ENCODE peak calls at places on chromosomes 5 and 9, in six cellular contexts. L, H, R, G, X and B are unnamed samples.

GRCh38 chr9:77438653-77439052 is 209.5 kb downstream of the GNA14 start:
- DNase-seq in L (no peak), H (no peak), R (no peak), G (no peak), X (no peak), B (no peak)

GRCh38 chr5:107090471-107090870 is 580.3 kb downstream of the EFNA5 start:
- DNase-seq in L (no peak), H (no peak), R (no peak), G (no peak), X (no peak), B (no peak)

GRCh38 chr9:98215266-98215665 is 22.8 kb upstream of the CORO2A start:
- DNase-seq in L (no peak), H (no peak), R (no peak), G (no peak), X (no peak), B (no peak)

GRCh38 chr5:5291357-5291756 is 131.1 kb upstream of the ICE1 start:
- DNase-seq in L (no peak), H (no peak), R (no peak), G (no peak), X (no peak), B (peak; percentile 76)

GRCh38 chr5:154648706-154649105 is 106.5 kb upstream of the LARP1 start:
- DNase-seq in L (no peak), H (no peak), R (peak; percentile 66), G (no peak), X (no peak), B (peak; percentile 50)

GRCh38 chr5:165525268-165525667 is 2019.8 kb downstream of the MAT2B start:
- DNase-seq in L (no peak), H (no peak), R (no peak), G (no peak), X (no peak), B (no peak)

GRCh38 chr9:2060425-2060824 is 45.3 kb downstream of the SMARCA2 start:
- DNase-seq in L (no peak), H (peak; percentile 22), R (no peak), G (no peak), X (peak; percentile 44), B (no peak)

GRCh38 chr5:113022661-113023060 is 46.1 kb downstream of the DCP2 start:
- DNase-seq in L (no peak), H (no peak), R (no peak), G (no peak), X (no peak), B (no peak)

GRCh38 chr9:105658351-105658750 is 3.9 kb upstream of the TAL2 start:
- DNase-seq in L (no peak), H (no peak), R (no peak), G (no peak), X (no peak), B (no peak)

GRCh38 chr5:79990205-79990597 is 861 bp downstream of the MTX3 start:
- DNase-seq in L (no peak), H (no peak), R (no peak), G (no peak), X (no peak), B (no peak)

GRCh38 chr5:98911221-98912040 is 17.4 kb downstream of the CHD1 start:
- DNase-seq in L (no peak), H (no peak), R (no peak), G (no peak), X (no peak), B (no peak)

GRCh38 chr9:34317436-34317835 is 11.6 kb downstream of the KIF24 start:
- DNase-seq in L (no peak), H (no peak), R (no peak), G (no peak), X (no peak), B (no peak)

GRCh38 chr5:141411575-141411974 is 1.2 kb upstream of the PCDHGA10 start:
- DNase-seq in L (no peak), H (no peak), R (no peak), G (no peak), X (no peak), B (no peak)

DNA sequence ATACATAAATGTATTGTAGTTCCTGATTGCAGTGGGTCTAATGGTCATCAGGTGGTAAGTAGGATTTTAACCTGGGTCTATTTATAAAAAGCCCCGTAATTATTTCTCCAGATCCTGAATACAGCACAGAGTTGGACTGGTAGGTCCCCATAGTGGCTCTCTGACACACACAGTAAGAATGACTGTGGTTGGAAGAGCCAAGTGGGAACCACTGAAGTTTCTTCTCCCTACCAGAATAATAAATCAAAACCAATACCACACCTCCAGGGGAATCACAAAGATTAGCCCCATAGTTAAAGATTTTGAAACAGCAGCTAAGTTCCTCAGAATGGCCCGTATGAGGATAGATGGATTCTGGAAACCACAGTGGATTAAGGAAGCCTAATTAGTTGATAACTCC is 68.4 kb upstream of the ZFR start:
- DNase-seq in L (no peak), H (no peak), R (no peak), G (no peak), X (no peak), B (no peak)
- TF ChIP-seq POLR2A in L (no peak), H (no peak), R (no peak), G (no peak), X (no peak), B (no peak)

GRCh38 chr5:142852799-142853198 is 82.6 kb downstream of the ARHGAP26 start:
- DNase-seq in L (no peak), H (no peak), R (no peak), G (no peak), X (no peak), B (no peak)
- TF ChIP-seq CTCF in L (no peak), H (no peak), R (no peak), G (no peak), X (no peak), B (no peak)

GRCh38 chr5:14599717-14600116 is 18.1 kb downstream of the OTULINL start:
- DNase-seq in L (no peak), H (no peak), R (no peak), G (no peak), X (no peak), B (no peak)
- H3K4me3 ChIP-seq in L (no peak overlapping the region), H (no peak overlapping the region), R (no peak overlapping the region), G (no peak overlapping the region), X (no peak overlapping the region), B (no peak overlapping the region)

GRCh38 chr5:150444770-150445169 is 4.8 kb downstream of the RPS14 start:
- DNase-seq in L (no peak), H (no peak), R (no peak), G (no peak), X (no peak), B (no peak)
- TF ChIP-seq POLR2A in L (no peak), H (no peak), R (no peak), G (no peak), X (no peak), B (no peak)

GRCh38 chr9:75601280-75601679 is 289.2 kb upstream of the PCSK5 start:
- DNase-seq in L (no peak), H (no peak), R (no peak), G (no peak), X (no peak), B (no peak)
- TF ChIP-seq CTCF in L (no peak), H (no peak), R (no peak), G (no peak), X (peak; percentile 14), B (no peak)

DNA sequence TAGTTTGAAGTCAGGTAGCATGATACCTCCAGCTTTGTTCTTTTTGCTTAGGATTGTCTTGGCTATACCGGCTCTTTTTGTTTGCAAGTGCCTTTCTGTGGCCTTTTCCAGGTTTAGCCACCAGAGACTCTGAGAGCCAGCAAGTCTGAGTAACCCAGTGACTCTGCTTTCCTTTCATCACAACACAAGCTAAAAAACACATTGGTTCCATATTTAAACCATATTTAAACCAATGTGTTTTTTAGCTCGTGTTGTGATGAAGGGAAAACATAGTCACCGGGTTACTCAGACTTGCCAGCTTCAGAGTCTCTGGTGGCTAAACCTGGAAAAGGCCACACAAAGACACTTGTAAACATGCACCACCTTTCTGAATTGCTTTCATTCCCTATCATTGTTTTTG is 493.3 kb downstream of the NTRK2 start:
- DNase-seq in L (no peak), H (no peak), R (no peak), G (no peak), X (no peak), B (no peak)
- H3K4me3 ChIP-seq in L (no peak overlapping the region), H (no peak overlapping the region), R (no peak overlapping the region), G (no peak overlapping the region), X (no peak overlapping the region), B (no peak overlapping the region)